ENCODE peak calls at places on chromosomes 13 and 19, in four cellular contexts. One of them, this sample, is unnamed. For H3K9me1, the result is how much of the 10 kb centered on the place peaks cover.

GRCh38 chr13:64075543-64076271 is 2660.1 kb upstream of the PCDH20 start:
- DNase-seq in K562: peak
- DNase-seq in endothelial cell of umbilical vein: no peak
- DNase-seq in IMR-90: no peak
- DNase-seq in this sample: no peak

GRCh38 chr13:20993661-20994440 is 67.5 kb downstream of the LATS2 start:
- DNase-seq in endothelial cell of umbilical vein: no peak
- DNase-seq in K562: peak
- DNase-seq in IMR-90: peak
- DNase-seq in this sample: no peak

GRCh38 chr13:94553766-94554165 is 42.2 kb downstream of the TGDS start:
- DNase-seq in endothelial cell of umbilical vein: no peak
- DNase-seq in IMR-90: no peak
- DNase-seq in K562: no peak
- DNase-seq in this sample: no peak

GRCh38 chr13:46899801-46900200 is 2.9 kb upstream of the HTR2A start:
- DNase-seq in K562: no peak
- DNase-seq in IMR-90: no peak
- DNase-seq in endothelial cell of umbilical vein: no peak
- DNase-seq in this sample: no peak

GRCh38 chr19:15137777-15138176 is 30.6 kb downstream of the SYDE1 start:
- DNase-seq in K562: no peak
- DNase-seq in endothelial cell of umbilical vein: no peak
- DNase-seq in IMR-90: peak
- DNase-seq in this sample: no peak

GRCh38 chr19:7928741-7929701 is 3.1 kb upstream of the CTXN1 start:
- DNase-seq in K562: peak
- DNase-seq in IMR-90: peak
- DNase-seq in endothelial cell of umbilical vein: peak
- DNase-seq in this sample: no peak

GRCh38 chr19:34366670-34367423 is 1.9 kb downstream of the GPI start:
- DNase-seq in IMR-90: peak
- DNase-seq in endothelial cell of umbilical vein: no peak
- DNase-seq in K562: peak
- DNase-seq in this sample: no peak

GRCh38 chr13:26721251-26721939 is 39.2 kb downstream of the GPR12 start:
- DNase-seq in IMR-90: no peak
- DNase-seq in endothelial cell of umbilical vein: no peak
- DNase-seq in K562: no peak
- DNase-seq in this sample: no peak

GRCh38 chr13:46541210-46541609 is 11.8 kb upstream of the LRCH1 start:
- DNase-seq in IMR-90: no peak
- DNase-seq in K562: no peak
- DNase-seq in endothelial cell of umbilical vein: no peak
- DNase-seq in this sample: no peak

GRCh38 chr19:1308718-1309117 is 23.0 kb downstream of the EFNA2 start:
- DNase-seq in endothelial cell of umbilical vein: no peak
- DNase-seq in IMR-90: no peak
- DNase-seq in K562: peak
- DNase-seq in this sample: no peak

GRCh38 chr13:109155301-109155761 is 525.9 kb downstream of the MYO16 start:
- DNase-seq in IMR-90: peak
- DNase-seq in K562: no peak
- DNase-seq in endothelial cell of umbilical vein: peak
- DNase-seq in this sample: peak

GRCh38 chr19:34841780-34842179 is 68.8 kb upstream of the ZNF599 start:
- DNase-seq in IMR-90: no peak
- DNase-seq in K562: peak
- DNase-seq in endothelial cell of umbilical vein: no peak
- DNase-seq in this sample: no peak

GRCh38 chr13:32428581-32429072 is 697 bp upstream of the N4BP2L1 start:
- DNase-seq in endothelial cell of umbilical vein: no peak
- DNase-seq in K562: no peak
- DNase-seq in IMR-90: no peak
- DNase-seq in this sample: no peak

GRCh38 chr19:14031719-14032480 is at the start of gene IL27RA:
- DNase-seq in K562: peak
- DNase-seq in endothelial cell of umbilical vein: peak
- DNase-seq in IMR-90: peak
- DNase-seq in this sample: no peak

GRCh38 chr19:28118235-28118634 is 1094.7 kb downstream of the UQCRFS1 start:
- DNase-seq in endothelial cell of umbilical vein: no peak
- DNase-seq in IMR-90: no peak
- DNase-seq in K562: no peak
- DNase-seq in this sample: no peak

GRCh38 chr13:83151308-83151660 is 731.0 kb downstream of the SLITRK1 start:
- DNase-seq in K562: no peak
- DNase-seq in endothelial cell of umbilical vein: no peak
- DNase-seq in IMR-90: peak
- DNase-seq in this sample: no peak

GRCh38 chr13:23488442-23488841 is 54.9 kb upstream of the SACS start:
- DNase-seq in IMR-90: peak
- DNase-seq in K562: no peak
- DNase-seq in endothelial cell of umbilical vein: peak
- DNase-seq in this sample: no peak

GRCh38 chr13:49532593-49532992 is 36.8 kb downstream of the PHF11 start:
- DNase-seq in K562: no peak
- DNase-seq in IMR-90: no peak
- DNase-seq in endothelial cell of umbilical vein: no peak
- DNase-seq in this sample: no peak

GRCh38 chr19:37920591-37921450 is 13.8 kb downstream of the SIPA1L3 start:
- DNase-seq in IMR-90: no peak
- DNase-seq in endothelial cell of umbilical vein: no peak
- DNase-seq in K562: no peak
- DNase-seq in this sample: no peak

GRCh38 chr19:38812841-38813320 is at the start of gene LGALS4:
- DNase-seq in endothelial cell of umbilical vein: no peak
- DNase-seq in IMR-90: no peak
- DNase-seq in K562: no peak
- DNase-seq in this sample: no peak

GRCh38 chr19:10797078-10797477 is 38.9 kb downstream of the TMED1 start:
- DNase-seq in K562: no peak
- DNase-seq in endothelial cell of umbilical vein: no peak
- DNase-seq in IMR-90: no peak
- DNase-seq in this sample: no peak

GRCh38 chr13:107568181-107568580 is 647.2 kb downstream of the LIG4 start:
- DNase-seq in endothelial cell of umbilical vein: peak
- DNase-seq in IMR-90: peak
- DNase-seq in K562: no peak
- DNase-seq in this sample: no peak

GRCh38 chr13:104483631-104484030 is 1417.4 kb upstream of the SLC10A2 start:
- DNase-seq in endothelial cell of umbilical vein: no peak
- DNase-seq in K562: no peak
- DNase-seq in IMR-90: no peak
- DNase-seq in this sample: no peak

GRCh38 chr19:51721905-51722304 is 1.9 kb downstream of the HAS1 start:
- DNase-seq in K562: no peak
- DNase-seq in endothelial cell of umbilical vein: no peak
- DNase-seq in IMR-90: no peak
- DNase-seq in this sample: no peak

GRCh38 chr19:51727349-51727880 is 3.6 kb upstream of the HAS1 start:
- DNase-seq in IMR-90: no peak
- DNase-seq in K562: no peak
- DNase-seq in endothelial cell of umbilical vein: no peak
- DNase-seq in this sample: no peak

GRCh38 chr19:51726049-51726448 is 2.3 kb upstream of the HAS1 start:
- DNase-seq in IMR-90: peak
- DNase-seq in endothelial cell of umbilical vein: no peak
- DNase-seq in K562: peak
- DNase-seq in this sample: peak

GRCh38 chr19:51722492-51722891 is 1.3 kb downstream of the HAS1 start:
- DNase-seq in IMR-90: no peak
- DNase-seq in K562: no peak
- DNase-seq in endothelial cell of umbilical vein: no peak
- DNase-seq in this sample: no peak

GRCh38 chr19:51724543-51724942 is 752 bp upstream of the HAS1 start:
- DNase-seq in K562: no peak
- DNase-seq in endothelial cell of umbilical vein: no peak
- DNase-seq in IMR-90: no peak
- DNase-seq in this sample: no peak
- H2AFZ ChIP-seq in K562: no peak
- H2AFZ ChIP-seq in endothelial cell of umbilical vein: no peak
- H2AFZ ChIP-seq in IMR-90: no peak
- H2AFZ ChIP-seq in this sample: peak

DNA sequence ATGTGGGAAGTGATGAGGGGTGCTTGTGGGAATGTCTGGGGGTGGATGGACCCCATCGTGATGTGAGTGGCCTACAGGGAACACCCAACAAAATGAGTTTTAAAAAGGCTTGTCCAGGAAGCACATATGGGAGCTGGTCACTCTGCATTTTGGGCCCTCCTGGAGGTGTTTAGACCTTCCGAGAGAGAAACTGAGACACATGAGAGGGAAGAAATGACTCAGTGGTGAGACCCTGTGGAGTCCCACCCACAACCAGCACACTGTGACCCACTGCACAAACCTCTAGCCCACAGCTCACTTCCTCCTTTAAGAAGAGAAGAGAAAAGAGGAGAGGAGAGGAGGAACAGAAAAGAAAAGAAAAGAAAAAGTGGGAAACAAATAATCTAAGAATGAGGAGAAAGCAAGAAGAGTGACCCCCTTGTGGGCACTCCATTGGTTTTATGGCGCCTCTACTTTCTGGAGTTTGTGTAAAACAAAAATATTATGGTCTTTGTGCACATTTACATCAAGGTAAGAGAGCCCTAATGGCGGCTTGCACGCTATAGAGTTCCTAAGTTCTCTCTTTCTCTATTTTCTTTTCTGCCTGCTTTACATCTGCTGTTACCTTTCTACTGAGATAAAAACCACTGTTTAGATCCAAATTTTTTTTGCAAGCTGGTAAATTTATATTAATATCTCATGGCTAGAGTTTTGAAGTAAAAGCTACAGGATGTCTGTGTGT is 13.3 kb upstream of the LILRB1 start:
- DNase-seq in endothelial cell of umbilical vein: no peak
- DNase-seq in IMR-90: no peak
- DNase-seq in K562: no peak
- DNase-seq in this sample: no peak
- H3K4me2 ChIP-seq in endothelial cell of umbilical vein: no peak
- H3K4me2 ChIP-seq in IMR-90: no peak
- H3K4me2 ChIP-seq in K562: no peak
- H3K4me2 ChIP-seq in this sample: no peak

GRCh38 chr13:53953205-53953604 is 924.6 kb downstream of the OLFM4 start:
- DNase-seq in K562: no peak
- DNase-seq in IMR-90: no peak
- DNase-seq in endothelial cell of umbilical vein: no peak
- DNase-seq in this sample: no peak
- H3K9me1 ChIP-seq in K562: under half
- H3K9me1 ChIP-seq in IMR-90: under half
- H3K9me1 ChIP-seq in endothelial cell of umbilical vein: under half
- H3K9me1 ChIP-seq in this sample: under half

DNA sequence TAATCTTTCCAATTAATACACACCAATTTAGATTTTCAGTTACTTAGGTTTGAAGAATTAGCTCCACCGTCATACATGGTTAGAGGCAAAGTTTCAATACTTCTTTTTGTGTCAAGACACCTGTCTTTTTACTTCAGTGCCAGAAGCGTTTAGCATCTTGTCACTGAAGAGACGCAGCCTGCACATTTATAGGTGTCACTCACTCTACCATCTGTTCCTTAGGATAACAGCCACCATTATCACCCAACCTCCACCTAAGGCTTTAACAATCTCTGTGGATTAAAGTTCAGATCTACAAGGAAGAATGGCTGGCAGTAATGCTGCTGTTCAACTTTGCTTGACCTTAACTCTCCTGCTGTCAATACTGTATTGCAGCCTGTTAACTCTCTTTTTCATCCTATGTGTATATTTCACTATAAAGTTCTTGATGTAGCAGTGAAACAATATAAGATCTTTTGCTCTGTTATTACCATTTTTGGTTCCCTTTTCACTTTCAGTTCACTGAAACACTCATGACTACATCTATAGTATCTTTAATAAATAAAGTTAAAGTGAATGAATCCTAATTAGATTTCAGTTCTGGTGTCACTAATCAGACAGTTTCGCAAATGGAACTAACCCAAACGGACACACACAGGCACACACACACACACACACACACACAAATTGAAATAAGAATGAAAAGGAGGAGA is 435.6 kb downstream of the PCDH9 start:
- DNase-seq in endothelial cell of umbilical vein: no peak
- DNase-seq in IMR-90: no peak
- DNase-seq in K562: peak
- DNase-seq in this sample: no peak
- H2AFZ ChIP-seq in endothelial cell of umbilical vein: no peak
- H2AFZ ChIP-seq in IMR-90: no peak
- H2AFZ ChIP-seq in K562: no peak
- H2AFZ ChIP-seq in this sample: no peak

GRCh38 chr19:48308695-48309586 is 16.4 kb upstream of the EMP3 start:
- DNase-seq in K562: peak
- DNase-seq in endothelial cell of umbilical vein: peak
- DNase-seq in IMR-90: no peak
- DNase-seq in this sample: no peak
- H3K4me2 ChIP-seq in K562: peak
- H3K4me2 ChIP-seq in endothelial cell of umbilical vein: no peak
- H3K4me2 ChIP-seq in IMR-90: no peak
- H3K4me2 ChIP-seq in this sample: no peak

This sample was measured in keratinocyte.